ENCODE peak calls at places on chromosomes 13 and 19, in ten cellular contexts. One of them, this sample, is unnamed.
A peak's percentile ranks its signal among the peaks of the same experiment; 100 is the strongest.

GRCh38 chr13:28301839-28302238 is 163.5 kb downstream of the PAN3 start:
- DNase-seq in PC-3: no peak
- DNase-seq in NCI-H1092: no peak
- DNase-seq in iPS-NIHi11: no peak
- DNase-seq in effector memory CD4-positive, alpha-beta T cell: no peak
- DNase-seq in renal cortical epithelial cell: no peak
- DNase-seq in GM12892: no peak
- DNase-seq in NCI-H1105: no peak
- DNase-seq in T-helper 9 cell: no peak
- DNase-seq in right lobe of liver: no peak
- DNase-seq in this sample: no peak

GRCh38 chr13:41973247-41973741 is 12.4 kb upstream of the VWA8 start:
- DNase-seq in PC-3: no peak
- DNase-seq in NCI-H1092: no peak
- DNase-seq in iPS-NIHi11: peak; percentile 23
- DNase-seq in effector memory CD4-positive, alpha-beta T cell: no peak
- DNase-seq in renal cortical epithelial cell: no peak
- DNase-seq in GM12892: no peak
- DNase-seq in NCI-H1105: no peak
- DNase-seq in T-helper 9 cell: no peak
- DNase-seq in right lobe of liver: peak; percentile 55
- DNase-seq in this sample: no peak

GRCh38 chr13:42991892-42992584 is at the start of gene EPSTI1:
- DNase-seq in PC-3: peak; percentile 7
- DNase-seq in NCI-H1092: no peak
- DNase-seq in iPS-NIHi11: peak; percentile 48
- DNase-seq in effector memory CD4-positive, alpha-beta T cell: peak; percentile 39
- DNase-seq in renal cortical epithelial cell: peak; percentile 58
- DNase-seq in GM12892: peak; percentile 51
- DNase-seq in NCI-H1105: no peak
- DNase-seq in T-helper 9 cell: peak; percentile 50
- DNase-seq in right lobe of liver: peak; percentile 75
- DNase-seq in this sample: no peak

GRCh38 chr19:53537523-53538377 is at the start of gene ZNF331:
- DNase-seq in PC-3: peak; percentile 78
- DNase-seq in NCI-H1092: peak; percentile 5
- DNase-seq in iPS-NIHi11: peak; percentile 79
- DNase-seq in effector memory CD4-positive, alpha-beta T cell: peak; percentile 90
- DNase-seq in renal cortical epithelial cell: peak; percentile 26
- DNase-seq in GM12892: peak; percentile 65
- DNase-seq in NCI-H1105: no peak
- DNase-seq in T-helper 9 cell: peak; percentile 87
- DNase-seq in right lobe of liver: peak; percentile 79
- DNase-seq in this sample: peak; percentile 50

GRCh38 chr13:46756977-46757376 is 40.0 kb downstream of the ESD start:
- DNase-seq in PC-3: peak; percentile 46
- DNase-seq in NCI-H1092: no peak
- DNase-seq in iPS-NIHi11: no peak
- DNase-seq in effector memory CD4-positive, alpha-beta T cell: no peak
- DNase-seq in renal cortical epithelial cell: no peak
- DNase-seq in GM12892: no peak
- DNase-seq in NCI-H1105: no peak
- DNase-seq in T-helper 9 cell: no peak
- DNase-seq in right lobe of liver: no peak
- DNase-seq in this sample: no peak

GRCh38 chr19:46402725-46403124 is 10.6 kb downstream of the CCDC8 start:
- DNase-seq in PC-3: no peak
- DNase-seq in NCI-H1092: no peak
- DNase-seq in iPS-NIHi11: no peak
- DNase-seq in effector memory CD4-positive, alpha-beta T cell: no peak
- DNase-seq in renal cortical epithelial cell: no peak
- DNase-seq in GM12892: no peak
- DNase-seq in NCI-H1105: no peak
- DNase-seq in T-helper 9 cell: no peak
- DNase-seq in right lobe of liver: no peak
- DNase-seq in this sample: no peak

GRCh38 chr19:49761625-49762311 is 1.3 kb downstream of the TSKS start:
- DNase-seq in PC-3: peak; percentile 31
- DNase-seq in NCI-H1092: no peak
- DNase-seq in iPS-NIHi11: no peak
- DNase-seq in effector memory CD4-positive, alpha-beta T cell: no peak
- DNase-seq in renal cortical epithelial cell: no peak
- DNase-seq in GM12892: no peak
- DNase-seq in NCI-H1105: no peak
- DNase-seq in T-helper 9 cell: no peak
- DNase-seq in right lobe of liver: no peak
- DNase-seq in this sample: no peak

GRCh38 chr19:6813659-6814058 is 41.2 kb downstream of the VAV1 start:
- DNase-seq in PC-3: no peak
- DNase-seq in NCI-H1092: no peak
- DNase-seq in iPS-NIHi11: no peak
- DNase-seq in effector memory CD4-positive, alpha-beta T cell: no peak
- DNase-seq in renal cortical epithelial cell: no peak
- DNase-seq in GM12892: no peak
- DNase-seq in NCI-H1105: no peak
- DNase-seq in T-helper 9 cell: no peak
- DNase-seq in right lobe of liver: no peak
- DNase-seq in this sample: no peak

GRCh38 chr13:114118763-114119123 is 13.7 kb downstream of the RASA3 start:
- DNase-seq in PC-3: peak; percentile 18
- DNase-seq in NCI-H1092: no peak
- DNase-seq in iPS-NIHi11: no peak
- DNase-seq in effector memory CD4-positive, alpha-beta T cell: no peak
- DNase-seq in renal cortical epithelial cell: peak; percentile 91
- DNase-seq in GM12892: no peak
- DNase-seq in NCI-H1105: no peak
- DNase-seq in T-helper 9 cell: no peak
- DNase-seq in right lobe of liver: no peak
- DNase-seq in this sample: no peak

GRCh38 chr19:29118384-29118783 is 94.6 kb downstream of the UQCRFS1 start:
- DNase-seq in PC-3: no peak
- DNase-seq in NCI-H1092: no peak
- DNase-seq in iPS-NIHi11: no peak
- DNase-seq in effector memory CD4-positive, alpha-beta T cell: no peak
- DNase-seq in renal cortical epithelial cell: peak; percentile 76
- DNase-seq in GM12892: no peak
- DNase-seq in NCI-H1105: no peak
- DNase-seq in T-helper 9 cell: no peak
- DNase-seq in right lobe of liver: no peak
- DNase-seq in this sample: no peak

GRCh38 chr19:1648926-1649541 is 3.4 kb downstream of the TCF3 start:
- DNase-seq in PC-3: no peak
- DNase-seq in NCI-H1092: no peak
- DNase-seq in iPS-NIHi11: no peak
- DNase-seq in effector memory CD4-positive, alpha-beta T cell: no peak
- DNase-seq in renal cortical epithelial cell: peak; percentile 36
- DNase-seq in GM12892: no peak
- DNase-seq in NCI-H1105: no peak
- DNase-seq in T-helper 9 cell: no peak
- DNase-seq in right lobe of liver: no peak
- DNase-seq in this sample: no peak

GRCh38 chr19:37095859-37096258 is 17.6 kb downstream of the ZNF420 start:
- DNase-seq in PC-3: no peak
- DNase-seq in NCI-H1092: no peak
- DNase-seq in iPS-NIHi11: no peak
- DNase-seq in effector memory CD4-positive, alpha-beta T cell: no peak
- DNase-seq in renal cortical epithelial cell: peak; percentile 10
- DNase-seq in GM12892: no peak
- DNase-seq in NCI-H1105: no peak
- DNase-seq in T-helper 9 cell: no peak
- DNase-seq in right lobe of liver: no peak
- DNase-seq in this sample: no peak